ENCODE peak calls at places on chromosome 21, in four cellular contexts. One of them, this sample, is unnamed.
A peak's percentile ranks its signal among the peaks of the same experiment; 100 is the strongest.

GRCh38 chr21:34351786-34352241 is 12.0 kb upstream of the KCNE2 start:
- DNase-seq in esophagus squamous epithelium: no peak
- DNase-seq in astrocyte: no peak
- DNase-seq in osteocyte: no peak
- DNase-seq in this sample: no peak

GRCh38 chr21:29887313-29888009 is 52.3 kb downstream of the GRIK1 start:
- DNase-seq in esophagus squamous epithelium: no peak
- DNase-seq in astrocyte: no peak
- DNase-seq in osteocyte: no peak
- DNase-seq in this sample: no peak

GRCh38 chr21:18164483-18164882 is 80.2 kb upstream of the CHODL start:
- DNase-seq in esophagus squamous epithelium: no peak
- DNase-seq in astrocyte: no peak
- DNase-seq in osteocyte: no peak
- DNase-seq in this sample: no peak

GRCh38 chr21:21807598-21807903 is 809.3 kb downstream of the NCAM2 start:
- DNase-seq in esophagus squamous epithelium: no peak
- DNase-seq in astrocyte: no peak
- DNase-seq in osteocyte: no peak
- DNase-seq in this sample: no peak

GRCh38 chr21:39094847-39095525 is 88.3 kb downstream of the PSMG1 start:
- DNase-seq in esophagus squamous epithelium: no peak
- DNase-seq in astrocyte: peak; percentile 96
- DNase-seq in osteocyte: no peak
- DNase-seq in this sample: no peak

GRCh38 chr21:20999567-21000169 is 1.5 kb downstream of the NCAM2 start:
- DNase-seq in esophagus squamous epithelium: no peak
- DNase-seq in astrocyte: peak; percentile 17
- DNase-seq in osteocyte: no peak
- DNase-seq in this sample: no peak

GRCh38 chr21:38171723-38172344 is 85.0 kb upstream of the KCNJ15 start:
- DNase-seq in esophagus squamous epithelium: no peak
- DNase-seq in astrocyte: peak; percentile 67
- DNase-seq in osteocyte: no peak
- DNase-seq in this sample: no peak

GRCh38 chr21:26846036-26846931 is 1.1 kb upstream of the ADAMTS1 start:
- DNase-seq in esophagus squamous epithelium: no peak
- DNase-seq in astrocyte: peak; percentile 47
- DNase-seq in osteocyte: no peak
- DNase-seq in this sample: peak; percentile 80

GRCh38 chr21:37208741-37209225 is 58.4 kb downstream of the VPS26C start:
- DNase-seq in esophagus squamous epithelium: no peak
- DNase-seq in astrocyte: no peak
- DNase-seq in osteocyte: peak; percentile 77
- DNase-seq in this sample: peak; percentile 47

GRCh38 chr21:18424250-18424649 is 20.7 kb upstream of the TMPRSS15 start:
- DNase-seq in esophagus squamous epithelium: no peak
- DNase-seq in astrocyte: no peak
- DNase-seq in osteocyte: no peak
- DNase-seq in this sample: no peak

GRCh38 chr21:16993416-16994044 is 519.3 kb upstream of the CXADR start:
- DNase-seq in esophagus squamous epithelium: no peak
- DNase-seq in astrocyte: no peak
- DNase-seq in osteocyte: no peak
- DNase-seq in this sample: no peak

GRCh38 chr21:28832715-28833061 is 160.0 kb downstream of the LTN1 start:
- DNase-seq in esophagus squamous epithelium: no peak
- DNase-seq in astrocyte: no peak
- DNase-seq in osteocyte: no peak
- DNase-seq in this sample: no peak

GRCh38 chr21:15682977-15683376 is 46.8 kb upstream of the USP25 start:
- DNase-seq in esophagus squamous epithelium: no peak
- DNase-seq in astrocyte: peak; percentile 47
- DNase-seq in osteocyte: no peak
- DNase-seq in this sample: no peak

DNA sequence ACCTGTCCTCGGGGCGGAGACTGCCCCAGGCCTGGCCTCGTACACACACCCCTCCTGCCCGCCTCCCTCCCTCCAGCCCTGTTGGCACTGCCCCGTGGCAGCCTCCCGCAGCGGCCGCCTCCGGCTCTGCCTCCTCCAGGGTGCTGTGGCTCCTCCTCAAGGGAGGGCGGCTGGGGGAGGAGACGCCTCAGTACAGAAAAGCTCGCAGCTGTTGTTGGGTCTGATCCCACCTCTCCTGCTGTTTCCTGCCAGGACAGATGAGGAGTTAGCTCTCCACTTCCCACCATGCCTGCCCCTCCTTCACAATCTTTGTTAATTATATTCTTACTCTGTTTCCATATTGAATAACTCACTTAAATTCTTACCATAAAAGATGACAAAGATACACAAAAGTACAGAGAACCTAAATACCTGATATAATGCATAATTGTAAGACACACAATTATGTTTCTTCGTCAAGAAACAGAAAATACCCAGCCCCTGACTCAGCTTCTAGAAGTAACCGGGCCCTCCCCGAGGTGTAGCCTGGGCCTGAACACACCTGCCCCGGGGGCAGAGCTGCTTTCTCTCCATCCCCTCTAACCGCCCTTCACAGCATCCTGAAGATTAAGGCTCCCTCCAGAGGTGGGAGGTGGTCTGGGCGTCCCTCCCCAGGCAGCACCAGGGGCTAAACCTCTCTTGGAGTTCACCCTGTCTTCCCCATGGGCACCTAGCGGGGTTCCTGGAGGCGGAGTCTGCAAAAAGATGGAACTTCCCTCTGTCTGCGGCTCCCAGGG is 30.6 kb upstream of the COL6A1 start:
- DNase-seq in esophagus squamous epithelium: no peak
- DNase-seq in astrocyte: peak; percentile 25
- DNase-seq in osteocyte: no peak
- DNase-seq in this sample: no peak
- TF ChIP-seq CTCF in esophagus squamous epithelium: no peak
- TF ChIP-seq CTCF in astrocyte: no peak
- TF ChIP-seq CTCF in osteocyte: no peak
- TF ChIP-seq CTCF in this sample: no peak

GRCh38 chr21:31498985-31499384 is 154.9 kb upstream of the TIAM1 start:
- DNase-seq in esophagus squamous epithelium: no peak
- DNase-seq in astrocyte: no peak
- DNase-seq in osteocyte: no peak
- DNase-seq in this sample: no peak
- TF ChIP-seq CTCF in esophagus squamous epithelium: no peak
- TF ChIP-seq CTCF in astrocyte: no peak
- TF ChIP-seq CTCF in osteocyte: peak; percentile 19
- TF ChIP-seq CTCF in this sample: no peak

GRCh38 chr21:35987475-35987874 is 72.9 kb downstream of the SETD4 start:
- DNase-seq in esophagus squamous epithelium: no peak
- DNase-seq in astrocyte: no peak
- DNase-seq in osteocyte: no peak
- DNase-seq in this sample: no peak

GRCh38 chr21:35988396-35989140 is 71.8 kb downstream of the SETD4 start:
- DNase-seq in esophagus squamous epithelium: no peak
- DNase-seq in astrocyte: no peak
- DNase-seq in osteocyte: no peak
- DNase-seq in this sample: no peak

GRCh38 chr21:35982717-35983116 is 77.6 kb downstream of the SETD4 start:
- DNase-seq in esophagus squamous epithelium: no peak
- DNase-seq in astrocyte: no peak
- DNase-seq in osteocyte: no peak
- DNase-seq in this sample: no peak

GRCh38 chr21:35981514-35982070 is 78.7 kb downstream of the SETD4 start:
- DNase-seq in esophagus squamous epithelium: no peak
- DNase-seq in astrocyte: no peak
- DNase-seq in osteocyte: no peak
- DNase-seq in this sample: no peak

DNA sequence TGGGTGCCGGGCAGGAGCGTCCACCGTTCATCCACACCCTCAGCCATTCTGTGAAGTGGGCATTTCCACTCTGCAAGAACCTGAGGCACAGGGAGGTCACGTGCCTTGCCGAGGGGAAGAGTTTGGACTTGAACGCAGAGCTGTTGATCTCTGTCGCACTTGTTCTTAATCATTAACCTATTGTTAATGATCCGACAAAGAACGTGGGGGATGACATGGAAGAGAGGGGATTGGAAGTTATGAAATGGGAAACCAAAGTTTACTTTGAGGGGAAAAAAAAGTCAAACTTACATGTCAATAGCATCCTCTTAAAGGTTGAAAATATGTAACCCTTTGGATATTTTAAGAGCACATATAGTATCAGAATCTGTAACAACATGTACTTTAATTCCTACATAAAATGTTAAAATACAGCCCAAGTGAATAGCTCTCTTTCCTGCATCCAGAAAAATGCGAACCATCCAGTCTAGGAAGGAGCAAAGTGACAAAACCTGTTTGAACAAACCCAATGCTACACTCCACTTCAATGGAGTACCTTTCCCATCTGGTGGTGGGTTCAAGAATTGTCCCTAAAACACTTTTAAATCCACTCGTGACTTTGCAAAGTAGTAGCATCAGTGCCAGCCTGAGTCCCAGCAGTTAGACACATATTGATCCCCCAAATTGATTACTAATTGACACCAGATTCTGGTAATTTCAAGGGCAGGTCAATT is 75.5 kb downstream of the SETD4 start:
- DNase-seq in esophagus squamous epithelium: no peak
- DNase-seq in astrocyte: no peak
- DNase-seq in osteocyte: no peak
- DNase-seq in this sample: no peak
- TF ChIP-seq CTCF in esophagus squamous epithelium: no peak
- TF ChIP-seq CTCF in astrocyte: no peak
- TF ChIP-seq CTCF in osteocyte: no peak
- TF ChIP-seq CTCF in this sample: no peak

DNA sequence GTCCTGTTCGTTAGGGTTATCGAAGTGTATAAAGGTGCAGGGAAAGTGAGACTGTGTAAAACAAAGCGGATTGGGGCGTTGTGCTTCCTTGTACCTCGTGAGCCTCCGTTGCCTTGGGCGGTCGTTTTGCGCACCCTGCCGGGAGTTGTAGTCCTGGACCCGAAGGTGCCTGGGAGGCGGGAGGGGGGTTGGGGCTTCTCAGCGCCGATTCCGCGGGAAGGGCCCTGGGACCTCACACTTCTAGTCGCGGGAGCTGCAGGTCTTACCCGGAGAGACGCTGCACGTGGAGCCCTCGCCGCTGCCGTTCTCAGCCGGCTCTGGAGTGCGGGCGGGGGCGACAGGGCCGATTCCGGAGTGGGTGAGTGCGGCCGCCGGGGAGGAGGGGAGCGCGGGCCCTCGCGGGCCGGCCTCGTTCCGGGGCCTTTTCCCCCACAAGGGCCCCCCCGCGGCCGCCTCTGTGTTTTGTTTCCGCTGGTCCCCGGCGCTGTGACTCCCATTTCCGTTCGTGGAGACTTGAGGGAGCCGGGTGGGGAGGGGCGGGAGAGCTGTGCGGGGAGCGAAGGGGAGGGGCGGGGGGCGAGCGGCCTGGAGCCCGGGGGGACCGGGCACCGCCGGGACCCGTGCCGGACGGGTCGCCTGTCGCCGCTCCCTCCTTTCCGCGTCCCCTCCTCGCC is 586 bp downstream of the GABPA start:
- DNase-seq in esophagus squamous epithelium: peak; percentile 72
- DNase-seq in astrocyte: peak; percentile 85
- DNase-seq in osteocyte: peak; percentile 95
- DNase-seq in this sample: peak; percentile 91
- TF ChIP-seq CTCF in esophagus squamous epithelium: no peak
- TF ChIP-seq CTCF in astrocyte: no peak
- TF ChIP-seq CTCF in osteocyte: no peak
- TF ChIP-seq CTCF in this sample: no peak

DNA sequence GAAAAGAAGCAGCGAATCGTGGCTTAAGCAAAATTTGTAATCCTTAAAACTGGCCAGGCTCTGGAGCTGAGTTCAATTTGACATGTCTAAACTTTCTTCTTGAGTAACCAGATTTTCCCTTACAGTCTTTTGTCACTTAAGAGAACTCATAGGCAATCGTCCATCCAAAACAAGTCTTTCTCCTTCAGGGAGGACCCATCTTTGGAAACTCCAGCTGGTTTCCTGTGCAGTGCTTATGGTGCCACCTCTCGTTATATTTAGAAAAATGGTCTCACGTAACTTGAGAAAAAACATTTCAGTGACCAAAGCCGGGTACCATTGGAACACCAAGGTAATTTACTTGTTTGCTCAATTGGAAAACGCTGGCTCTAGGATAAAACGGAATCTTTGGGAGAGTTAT is 1.9 kb upstream of the PTTG1IP start:
- DNase-seq in esophagus squamous epithelium: no peak
- DNase-seq in astrocyte: peak; percentile 26
- DNase-seq in osteocyte: no peak
- DNase-seq in this sample: no peak
- TF ChIP-seq CTCF in esophagus squamous epithelium: peak; percentile 20
- TF ChIP-seq CTCF in astrocyte: no peak
- TF ChIP-seq CTCF in osteocyte: peak; percentile 44
- TF ChIP-seq CTCF in this sample: no peak

GRCh38 chr21:43969115-43969444 is 43.0 kb upstream of the TRAPPC10 start:
- DNase-seq in esophagus squamous epithelium: no peak
- DNase-seq in astrocyte: no peak
- DNase-seq in osteocyte: no peak
- DNase-seq in this sample: no peak

GRCh38 chr21:43965911-43966585 is 46.1 kb upstream of the TRAPPC10 start:
- DNase-seq in esophagus squamous epithelium: no peak
- DNase-seq in astrocyte: no peak
- DNase-seq in osteocyte: no peak
- DNase-seq in this sample: no peak

GRCh38 chr21:43967981-43968380 is 44.1 kb upstream of the TRAPPC10 start:
- DNase-seq in esophagus squamous epithelium: no peak
- DNase-seq in astrocyte: no peak
- DNase-seq in osteocyte: no peak
- DNase-seq in this sample: no peak

GRCh38 chr21:43968410-43969114 is 43.5 kb upstream of the TRAPPC10 start:
- DNase-seq in esophagus squamous epithelium: no peak
- DNase-seq in astrocyte: no peak
- DNase-seq in osteocyte: no peak
- DNase-seq in this sample: no peak

GRCh38 chr21:43966946-43967512 is 45.1 kb upstream of the TRAPPC10 start:
- DNase-seq in esophagus squamous epithelium: no peak
- DNase-seq in astrocyte: no peak
- DNase-seq in osteocyte: no peak
- DNase-seq in this sample: no peak
- TF ChIP-seq CTCF in esophagus squamous epithelium: no peak
- TF ChIP-seq CTCF in astrocyte: no peak
- TF ChIP-seq CTCF in osteocyte: no peak
- TF ChIP-seq CTCF in this sample: no peak

GRCh38 chr21:42123509-42123908 is 52.4 kb downstream of the UMODL1 start:
- DNase-seq in esophagus squamous epithelium: no peak
- DNase-seq in astrocyte: no peak
- DNase-seq in osteocyte: no peak
- DNase-seq in this sample: no peak

GRCh38 chr21:42124826-42125570 is 53.9 kb downstream of the UMODL1 start:
- DNase-seq in esophagus squamous epithelium: no peak
- DNase-seq in astrocyte: no peak
- DNase-seq in osteocyte: no peak
- DNase-seq in this sample: no peak

GRCh38 chr21:42127164-42128125 is 56.3 kb downstream of the UMODL1 start:
- DNase-seq in esophagus squamous epithelium: no peak
- DNase-seq in astrocyte: no peak
- DNase-seq in osteocyte: no peak
- DNase-seq in this sample: no peak

GRCh38 chr21:42124081-42124480 is 53.0 kb downstream of the UMODL1 start:
- DNase-seq in esophagus squamous epithelium: no peak
- DNase-seq in astrocyte: no peak
- DNase-seq in osteocyte: no peak
- DNase-seq in this sample: no peak

GRCh38 chr21:42125571-42126544 is 54.7 kb downstream of the UMODL1 start:
- DNase-seq in esophagus squamous epithelium: no peak
- DNase-seq in astrocyte: peak; percentile 54
- DNase-seq in osteocyte: no peak
- DNase-seq in this sample: no peak
- TF ChIP-seq CTCF in esophagus squamous epithelium: no peak
- TF ChIP-seq CTCF in astrocyte: no peak
- TF ChIP-seq CTCF in osteocyte: peak; percentile 37
- TF ChIP-seq CTCF in this sample: peak; percentile 36

This sample was measured in type B pancreatic cell.